ENCODE peak calls at places on chromosomes 1 and 21, in ten cellular contexts. O is right cardiac atrium; B is tibial nerve; S is left ventricle myocardium inferior; W is ovary; I is CD4-positive, alpha-beta memory T cell; H is mesendoderm; M is RWPE2; F is CD8-positive, alpha-beta memory T cell; Z is left lung. C is an unnamed sample.

GRCh38 chr1:30872033-30872947 is 36.3 kb downstream of the SDC3 start:
- DNase-seq in O (peak), B (no peak), S (no peak), W (no peak), I (no peak), H (no peak), M (no peak), F (no peak), Z (no peak), C (no peak)

GRCh38 chr21:34974162-34974981 is 74.7 kb downstream of the RUNX1 start:
- DNase-seq in O (no peak), B (no peak), S (no peak), W (no peak), I (peak), H (no peak), M (no peak), F (peak), Z (no peak), C (no peak)

GRCh38 chr1:94677714-94678113 is 136.2 kb upstream of the F3 start:
- DNase-seq in O (no peak), B (no peak), S (no peak), W (no peak), I (no peak), H (no peak), M (no peak), F (no peak), Z (no peak), C (no peak)

GRCh38 chr21:36104306-36105300 is 30.3 kb upstream of the CBR3 start:
- DNase-seq in O (peak), B (peak), S (peak), W (peak), I (peak), H (peak), M (no peak), F (peak), Z (no peak), C (no peak)

GRCh38 chr1:60540176-60540575 is 466.6 kb upstream of the C1orf87 start:
- DNase-seq in O (no peak), B (no peak), S (no peak), W (no peak), I (no peak), H (no peak), M (no peak), F (no peak), Z (no peak), C (no peak)

GRCh38 chr21:17784604-17785402 is 34.4 kb downstream of the C21orf91 start:
- DNase-seq in O (no peak), B (no peak), S (no peak), W (no peak), I (no peak), H (no peak), M (no peak), F (no peak), Z (no peak), C (no peak)

GRCh38 chr1:53622531-53622930 is 116.4 kb downstream of the GLIS1 start:
- DNase-seq in O (no peak), B (no peak), S (no peak), W (no peak), I (no peak), H (peak), M (no peak), F (no peak), Z (no peak), C (peak)

GRCh38 chr1:193321242-193321842 is 134.9 kb upstream of the B3GALT2 start:
- DNase-seq in O (no peak), B (no peak), S (no peak), W (no peak), I (no peak), H (no peak), M (no peak), F (no peak), Z (no peak), C (no peak)

GRCh38 chr1:211601159-211601558 is 22.2 kb upstream of the SLC30A1 start:
- DNase-seq in O (no peak), B (no peak), S (no peak), W (no peak), I (no peak), H (no peak), M (no peak), F (no peak), Z (no peak), C (no peak)

GRCh38 chr1:218336353-218336752 is 8.8 kb upstream of the TGFB2 start:
- DNase-seq in O (no peak), B (no peak), S (no peak), W (no peak), I (no peak), H (no peak), M (no peak), F (no peak), Z (no peak), C (no peak)

GRCh38 chr1:153978274-153978909 is 918 bp upstream of the JTB start:
- DNase-seq in O (no peak), B (no peak), S (no peak), W (no peak), I (no peak), H (no peak), M (no peak), F (no peak), Z (no peak), C (no peak)

GRCh38 chr1:72892461-72892860 is 610.1 kb upstream of the NEGR1 start:
- DNase-seq in O (no peak), B (no peak), S (no peak), W (no peak), I (no peak), H (no peak), M (no peak), F (no peak), Z (no peak), C (no peak)

GRCh38 chr21:45442276-45442675 is 37.3 kb downstream of the COL18A1 start:
- DNase-seq in O (no peak), B (no peak), S (no peak), W (no peak), I (no peak), H (no peak), M (no peak), F (no peak), Z (no peak), C (no peak)

GRCh38 chr21:38027901-38028300 is 111.6 kb upstream of the KCNJ6 start:
- DNase-seq in O (no peak), B (no peak), S (no peak), W (no peak), I (no peak), H (no peak), M (no peak), F (no peak), Z (no peak), C (no peak)

GRCh38 chr1:111803951-111804350 is 48.2 kb downstream of the DDX20 start:
- DNase-seq in O (no peak), B (no peak), S (no peak), W (no peak), I (no peak), H (no peak), M (no peak), F (no peak), Z (no peak), C (no peak)

GRCh38 chr1:208303743-208304142 is 59.6 kb upstream of the PLXNA2 start:
- DNase-seq in O (no peak), B (no peak), S (no peak), W (no peak), I (no peak), H (no peak), M (no peak), F (no peak), Z (no peak), C (no peak)

GRCh38 chr1:172321429-172321828 is 99.1 kb upstream of the C1orf105 start:
- DNase-seq in O (no peak), B (no peak), S (no peak), W (no peak), I (no peak), H (no peak), M (no peak), F (no peak), Z (no peak), C (no peak)

GRCh38 chr1:2394220-2394619 is 2.6 kb downstream of the RER1 start:
- DNase-seq in O (no peak), B (no peak), S (no peak), W (no peak), I (no peak), H (no peak), M (no peak), F (no peak), Z (no peak), C (no peak)

GRCh38 chr1:24256687-24257086 is 62.5 kb upstream of the GRHL3 start:
- DNase-seq in O (no peak), B (no peak), S (no peak), W (no peak), I (no peak), H (no peak), M (no peak), F (no peak), Z (no peak), C (no peak)

GRCh38 chr1:39453603-39454002 is 37.8 kb upstream of the BMP8A start:
- DNase-seq in O (peak), B (peak), S (peak), W (peak), I (no peak), H (no peak), M (no peak), F (no peak), Z (peak), C (no peak)

GRCh38 chr1:34747638-34747941 is 7.3 kb upstream of the GJB5 start:
- DNase-seq in O (no peak), B (no peak), S (no peak), W (no peak), I (no peak), H (no peak), M (no peak), F (no peak), Z (no peak), C (no peak)

GRCh38 chr1:6108937-6109636 is 63.4 kb downstream of the KCNAB2 start:
- DNase-seq in O (no peak), B (no peak), S (no peak), W (no peak), I (peak), H (peak), M (no peak), F (peak), Z (no peak), C (no peak)

GRCh38 chr1:210600421-210601195 is 271.9 kb downstream of the HHAT start:
- DNase-seq in O (no peak), B (no peak), S (no peak), W (no peak), I (no peak), H (no peak), M (no peak), F (no peak), Z (no peak), C (no peak)

GRCh38 chr1:85313888-85314696 is 37.7 kb upstream of the BCL10 start:
- DNase-seq in O (no peak), B (no peak), S (no peak), W (no peak), I (no peak), H (peak), M (no peak), F (no peak), Z (no peak), C (no peak)

GRCh38 chr1:228152918-228153258 is 3.2 kb downstream of the GJC2 start:
- DNase-seq in O (peak), B (peak), S (peak), W (no peak), I (no peak), H (no peak), M (peak), F (no peak), Z (no peak), C (no peak)

GRCh38 chr1:192707978-192708547 is 72.1 kb downstream of the RGS13 start:
- DNase-seq in O (no peak), B (no peak), S (no peak), W (no peak), I (no peak), H (no peak), M (no peak), F (no peak), Z (no peak), C (no peak)

GRCh38 chr1:164983023-164983650 is 373.4 kb downstream of the LMX1A start:
- DNase-seq in O (no peak), B (no peak), S (no peak), W (no peak), I (no peak), H (peak), M (no peak), F (no peak), Z (no peak), C (no peak)

GRCh38 chr1:218424528-218424927 is 79.4 kb downstream of the TGFB2 start:
- DNase-seq in O (no peak), B (no peak), S (no peak), W (no peak), I (no peak), H (no peak), M (no peak), F (no peak), Z (no peak), C (no peak)

GRCh38 chr1:183685112-183685713 is 32.1 kb upstream of the APOBEC4 start:
- DNase-seq in O (no peak), B (no peak), S (no peak), W (no peak), I (peak), H (peak), M (no peak), F (peak), Z (no peak), C (no peak)

DNA sequence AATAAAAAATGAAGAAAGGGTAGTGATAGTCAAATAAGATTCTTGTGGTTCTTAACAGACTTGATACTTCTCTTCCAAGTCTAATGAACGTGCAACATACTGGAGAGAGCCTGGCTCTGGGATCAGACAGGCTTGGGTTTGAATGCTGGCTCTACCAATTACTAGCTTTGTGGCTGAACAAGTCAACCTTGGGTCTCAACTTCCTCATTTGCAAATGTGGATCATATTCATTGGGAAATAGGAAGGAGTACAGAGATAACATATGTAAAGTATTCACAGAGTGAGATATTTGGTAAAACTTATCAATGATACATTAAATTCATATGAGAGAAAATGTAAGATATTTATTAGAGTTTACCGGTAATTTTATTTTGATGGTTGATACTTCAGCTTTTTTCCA is 2.0 kb downstream of the EDEM3 start:
- DNase-seq in O (no peak), B (no peak), S (no peak), W (no peak), I (no peak), H (no peak), M (no peak), F (no peak), Z (no peak), C (no peak)
- H3K4me3 ChIP-seq in O (no peak), B (no peak), S (no peak), W (no peak), I (no peak), H (no peak), M (no peak), F (no peak), Z (peak), C (no peak)

GRCh38 chr1:233127157-233127556 is 168.4 kb downstream of the PCNX2 start:
- DNase-seq in O (no peak), B (no peak), S (no peak), W (no peak), I (no peak), H (peak), M (no peak), F (no peak), Z (no peak), C (no peak)

GRCh38 chr1:233121947-233122559 is 171.6 kb downstream of the NTPCR start:
- DNase-seq in O (no peak), B (no peak), S (no peak), W (no peak), I (no peak), H (no peak), M (no peak), F (no peak), Z (no peak), C (no peak)

DNA sequence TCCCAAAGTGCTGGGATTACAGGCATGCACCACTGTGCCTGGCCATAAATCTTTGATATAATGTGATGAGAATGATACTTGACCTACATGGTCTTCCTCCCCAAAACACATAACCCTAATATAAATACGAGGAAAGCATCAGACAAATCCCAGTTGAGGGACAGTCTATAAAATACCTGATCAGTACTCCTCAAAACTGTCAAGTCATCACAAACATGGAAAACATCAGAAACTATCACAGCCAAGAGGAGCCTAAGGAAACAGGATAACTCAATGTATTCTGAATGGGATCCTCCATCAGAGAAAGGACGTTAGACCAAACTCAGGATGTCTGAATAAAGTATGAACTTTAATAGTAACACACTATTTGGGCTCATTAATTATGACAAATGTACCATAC is 172.4 kb downstream of the NTPCR start:
- DNase-seq in O (no peak), B (no peak), S (no peak), W (no peak), I (no peak), H (no peak), M (no peak), F (no peak), Z (no peak), C (no peak)
- H3K27ac ChIP-seq in O (no peak), B (no peak), S (no peak), W (no peak), I (no peak), H (no peak), M (no peak), F (no peak), Z (no peak), C (no peak)

GRCh38 chr1:109556563-109556962 is 8.1 kb downstream of the GNAI3 start:
- DNase-seq in O (no peak), B (no peak), S (no peak), W (no peak), I (no peak), H (no peak), M (no peak), F (no peak), Z (no peak), C (no peak)

GRCh38 chr1:109564189-109564878 is 15.9 kb downstream of the GNAI3 start:
- DNase-seq in O (no peak), B (no peak), S (no peak), W (no peak), I (no peak), H (peak), M (no peak), F (no peak), Z (no peak), C (no peak)

GRCh38 chr1:109565241-109565640 is 16.8 kb downstream of the GNAI3 start:
- DNase-seq in O (no peak), B (no peak), S (no peak), W (no peak), I (no peak), H (no peak), M (no peak), F (no peak), Z (no peak), C (no peak)

GRCh38 chr1:109557520-109557919 is 9.1 kb downstream of the GNAI3 start:
- DNase-seq in O (no peak), B (no peak), S (no peak), W (no peak), I (no peak), H (no peak), M (no peak), F (no peak), Z (no peak), C (no peak)

DNA sequence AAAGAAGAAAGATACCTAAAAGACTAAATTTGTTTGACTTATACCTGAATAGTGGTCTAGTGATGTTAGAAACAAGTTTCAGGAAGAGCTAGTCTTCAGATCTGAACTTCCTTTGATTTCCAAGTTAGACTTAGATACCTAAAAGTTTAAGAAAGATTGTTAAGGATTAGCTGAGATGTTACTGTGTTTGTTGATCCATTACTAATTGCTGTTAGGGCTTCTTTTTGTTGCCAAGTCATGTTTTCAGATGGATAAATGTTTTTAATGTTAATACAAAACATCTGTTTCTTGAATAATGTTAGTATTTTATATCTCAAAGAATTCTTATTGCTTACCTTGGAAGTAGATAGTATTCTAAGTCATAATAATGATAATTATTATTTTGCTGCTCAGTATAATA is 11.6 kb downstream of the GNAI3 start:
- DNase-seq in O (no peak), B (no peak), S (no peak), W (no peak), I (no peak), H (no peak), M (no peak), F (no peak), Z (no peak), C (no peak)
- H3K4me3 ChIP-seq in O (no peak), B (no peak), S (no peak), W (no peak), I (no peak), H (no peak), M (no peak), F (no peak), Z (no peak), C (no peak)

DNA sequence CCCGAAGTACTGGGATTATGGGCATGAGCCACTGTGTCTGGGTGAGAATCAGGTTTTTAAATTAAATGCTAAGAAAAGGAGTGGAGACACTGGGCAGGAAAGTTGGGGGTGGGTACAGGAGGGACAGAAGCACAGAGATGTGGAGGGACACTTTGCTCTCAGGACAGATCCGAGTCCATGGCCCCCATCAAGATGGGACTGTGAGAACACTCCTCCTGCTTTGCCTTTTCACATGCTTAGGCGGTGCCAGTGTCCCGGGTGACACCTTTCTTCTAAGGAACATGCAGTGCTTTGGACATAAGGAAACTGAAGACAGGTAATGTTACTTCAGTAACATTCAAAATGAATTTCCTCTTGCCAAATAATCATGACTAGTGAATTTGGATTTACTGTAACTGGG is 16.7 kb downstream of the SLC25A33 start:
- DNase-seq in O (no peak), B (no peak), S (no peak), W (no peak), I (no peak), H (no peak), M (no peak), F (no peak), Z (no peak), C (no peak)
- H3K27ac ChIP-seq in O (peak), B (no peak), S (peak), W (no peak), I (no peak), H (no peak), M (no peak), F (no peak), Z (no peak), C (peak)

GRCh38 chr21:33384851-33385331 is 18.3 kb upstream of the IFNGR2 start:
- DNase-seq in O (no peak), B (no peak), S (no peak), W (no peak), I (peak), H (no peak), M (no peak), F (peak), Z (no peak), C (no peak)
- H3K4me3 ChIP-seq in O (no peak), B (no peak), S (no peak), W (no peak), I (peak), H (no peak), M (no peak), F (peak), Z (no peak), C (no peak)

GRCh38 chr1:115036814-115037535 is 7.3 kb downstream of the TSHB start:
- DNase-seq in O (no peak), B (no peak), S (no peak), W (no peak), I (no peak), H (peak), M (no peak), F (no peak), Z (no peak), C (no peak)
- H3K27ac ChIP-seq in O (no peak), B (no peak), S (no peak), W (no peak), I (no peak), H (no peak), M (no peak), F (no peak), Z (no peak), C (no peak)

DNA sequence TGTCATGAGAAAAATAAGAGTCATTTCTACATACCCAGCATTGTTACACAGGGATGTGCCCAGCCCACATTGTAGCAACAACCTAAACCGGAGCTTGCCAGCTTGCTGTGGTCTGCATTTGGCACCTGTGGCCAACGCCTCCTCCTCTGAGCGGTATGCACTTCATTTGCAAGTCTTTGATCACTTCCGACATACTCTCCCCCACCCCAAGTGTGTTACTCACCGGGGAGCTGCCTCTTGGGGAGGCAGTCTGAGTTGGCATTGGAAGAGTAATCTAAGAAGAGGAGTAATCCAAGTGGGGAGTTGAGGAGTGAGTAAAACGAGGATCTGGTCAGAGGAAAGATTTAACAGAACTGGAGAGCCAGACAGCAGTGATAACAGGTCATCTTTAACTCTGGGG is 3.8 kb downstream of the BCL9 start:
- DNase-seq in O (no peak), B (no peak), S (no peak), W (no peak), I (peak), H (peak), M (peak), F (peak), Z (peak), C (no peak)
- H3K4me3 ChIP-seq in O (no peak), B (no peak), S (no peak), W (no peak), I (no peak), H (no peak), M (no peak), F (no peak), Z (no peak), C (no peak)